ENCODE peak calls at places on chromosomes 1 and 21, in seven cellular contexts. W is activated T-cell treated with anti-CD3 and anti-CD28 coated beads, Interleukin-2, amount 50 U/mL, for 48 hours; L is lower lobe of right lung; P is GM03348; I is stimulated activated CD8-positive, alpha-beta memory T cell treated with anti-CD3 and anti-CD28 coated beads, Interleukin-15, amount 100 ng/mL, for 4 hours; M is HEK293T; C is HuH-7. E is an unnamed sample.

GRCh38 chr1:221085712-221086111 is 206.5 kb downstream of the HLX start:
- DNase-seq in L (no peak), P (no peak), I (no peak), M (peak; percentile 45), W (no peak), C (no peak), E (no peak)

GRCh38 chr21:19853709-19854575 is 1144.3 kb upstream of the NCAM2 start:
- DNase-seq in M (peak; percentile 10), P (peak; percentile 3), W (no peak), L (no peak), C (peak; percentile 14), I (no peak), E (no peak)

GRCh38 chr1:155967410-155968400 is 10.6 kb downstream of the ARHGEF2 start:
- DNase-seq in I (no peak), P (no peak), L (no peak), W (no peak), M (no peak), C (peak; percentile 43), E (no peak)

GRCh38 chr1:158646465-158646864 is 40.0 kb downstream of the SPTA1 start:
- DNase-seq in C (no peak), L (no peak), I (no peak), M (no peak), P (no peak), W (no peak), E (no peak)

GRCh38 chr1:58917436-58917835 is 133.6 kb upstream of the JUN start:
- DNase-seq in P (no peak), M (no peak), W (no peak), C (no peak), L (no peak), I (no peak), E (no peak)

GRCh38 chr1:206829875-206830274 is 35.5 kb upstream of the IL20 start:
- DNase-seq in M (no peak), I (no peak), C (no peak), P (no peak), L (no peak), W (no peak), E (no peak)

GRCh38 chr1:247445775-247446364 is 12.0 kb downstream of the OR2B11 start:
- DNase-seq in W (no peak), P (no peak), I (no peak), M (no peak), L (peak; percentile 55), C (no peak), E (no peak)

GRCh38 chr1:212182585-212182984 is 102.6 kb upstream of the PPP2R5A start:
- DNase-seq in C (no peak), I (no peak), M (no peak), L (no peak), W (no peak), P (no peak), E (no peak)

GRCh38 chr1:154791292-154792278 is 78.5 kb downstream of the KCNN3 start:
- DNase-seq in M (peak; percentile 32), L (no peak), W (peak; percentile 78), P (no peak), C (no peak), I (peak; percentile 59), E (no peak)